ENCODE peak calls at places on chromosomes 13 and 19, in eight cellular contexts. G is fibroblast of pulmonary artery, F is AG09309, P is cardiac muscle cell, X is body of pancreas, Q is endothelial cell of umbilical vein, Y is PC-3, R is uterus. W is an unnamed sample.
A peak's percentile ranks its signal among the peaks of the same experiment; 100 is the strongest.

GRCh38 chr19:51002542-51003311 is 1.3 kb upstream of the KLK8 start:
- DNase-seq in G (no peak), F (no peak), P (peak; percentile 22), X (no peak), Q (no peak), Y (peak; percentile 70), R (no peak), W (peak; percentile 47)

GRCh38 chr13:21326155-21327030 is 132.7 kb downstream of the ZDHHC20 start:
- DNase-seq in G (peak; percentile 32), F (peak; percentile 29), P (peak; percentile 26), X (no peak), Q (peak; percentile 3), Y (no peak), R (peak; percentile 24), W (peak; percentile 51)

GRCh38 chr13:106373989-106374572 is 161.4 kb downstream of the EFNB2 start:
- DNase-seq in G (peak; percentile 77), F (peak; percentile 39), P (no peak), X (no peak), Q (peak; percentile 48), Y (no peak), R (peak; percentile 37), W (peak; percentile 90)

GRCh38 chr19:33810821-33811220 is 14.2 kb downstream of the KCTD15 start:
- DNase-seq in G (no peak), F (no peak), P (no peak), X (no peak), Q (no peak), Y (no peak), R (no peak), W (no peak)

GRCh38 chr19:10412257-10412977 is 7.9 kb upstream of the PDE4A start:
- DNase-seq in G (no peak), F (no peak), P (no peak), X (no peak), Q (no peak), Y (no peak), R (no peak), W (no peak)

GRCh38 chr19:54521022-54521859 is 18.6 kb downstream of the LAIR2 start:
- DNase-seq in G (no peak), F (no peak), P (no peak), X (no peak), Q (peak; percentile 37), Y (no peak), R (no peak), W (no peak)

GRCh38 chr13:111883571-111884343 is 183.2 kb upstream of the SOX1 start:
- DNase-seq in G (no peak), F (no peak), P (no peak), X (no peak), Q (no peak), Y (no peak), R (no peak), W (no peak)

GRCh38 chr19:54125713-54126112 is 10.2 kb downstream of the PRPF31 start:
- DNase-seq in G (no peak), F (no peak), P (no peak), X (no peak), Q (no peak), Y (no peak), R (no peak), W (no peak)

GRCh38 chr19:3046621-3047306 is 15.5 kb downstream of the TLE5 start:
- DNase-seq in G (peak; percentile 32), F (no peak), P (peak; percentile 51), X (peak; percentile 41), Q (no peak), Y (no peak), R (peak; percentile 89), W (no peak)

GRCh38 chr13:113748862-113749451 is 10.1 kb upstream of the TMEM255B start:
- DNase-seq in G (no peak), F (no peak), P (no peak), X (no peak), Q (no peak), Y (no peak), R (no peak), W (no peak)

GRCh38 chr19:49567722-49568454 is 12.5 kb downstream of the NOSIP start:
- DNase-seq in G (no peak), F (no peak), P (no peak), X (no peak), Q (no peak), Y (peak; percentile 29), R (no peak), W (peak; percentile 58)

GRCh38 chr19:17286742-17287141 is 5.0 kb downstream of the ANKLE1 start:
- DNase-seq in G (no peak), F (no peak), P (no peak), X (no peak), Q (no peak), Y (no peak), R (no peak), W (no peak)

GRCh38 chr13:41054919-41055619 is 6.2 kb upstream of the WBP4 start:
- DNase-seq in G (no peak), F (no peak), P (no peak), X (no peak), Q (no peak), Y (no peak), R (no peak), W (no peak)

GRCh38 chr13:112775791-112776279 is 86.0 kb downstream of the ATP11A start:
- DNase-seq in G (no peak), F (no peak), P (peak; percentile 36), X (no peak), Q (no peak), Y (no peak), R (no peak), W (no peak)

GRCh38 chr19:35911790-35912189 is 3.7 kb upstream of the TYROBP start:
- DNase-seq in G (no peak), F (no peak), P (no peak), X (peak; percentile 81), Q (no peak), Y (peak; percentile 81), R (no peak), W (no peak)

GRCh38 chr19:29045708-29046107 is 167.2 kb downstream of the UQCRFS1 start:
- DNase-seq in G (no peak), F (no peak), P (no peak), X (no peak), Q (no peak), Y (no peak), R (no peak), W (no peak)

GRCh38 chr19:10835089-10835753 is 791 bp downstream of the TMED1 start:
- DNase-seq in G (no peak), F (no peak), P (no peak), X (no peak), Q (peak; percentile 21), Y (peak; percentile 29), R (no peak), W (no peak)

GRCh38 chr13:93226623-93227279 is at the start of gene GPC6:
- DNase-seq in G (peak; percentile 97), F (peak; percentile 88), P (peak; percentile 89), X (no peak), Q (no peak), Y (peak; percentile 75), R (no peak), W (peak; percentile 94)

GRCh38 chr13:76976488-76976887 is 15.4 kb upstream of the CLN5 start:
- DNase-seq in G (no peak), F (no peak), P (no peak), X (no peak), Q (no peak), Y (no peak), R (no peak), W (peak; percentile 32)

GRCh38 chr19:32651729-32652140 is 23.2 kb downstream of the ANKRD27 start:
- DNase-seq in G (no peak), F (no peak), P (peak; percentile 70), X (no peak), Q (no peak), Y (no peak), R (no peak), W (no peak)

GRCh38 chr13:80900557-80900956 is 559.6 kb upstream of the SPRY2 start:
- DNase-seq in G (no peak), F (no peak), P (no peak), X (no peak), Q (no peak), Y (no peak), R (no peak), W (no peak)

GRCh38 chr13:72537400-72537780 is 190.0 kb downstream of the MZT1 start:
- DNase-seq in G (no peak), F (no peak), P (no peak), X (no peak), Q (no peak), Y (no peak), R (no peak), W (no peak)

GRCh38 chr13:98957731-98958442 is 20.0 kb downstream of the DOCK9 start:
- DNase-seq in G (no peak), F (no peak), P (no peak), X (no peak), Q (no peak), Y (no peak), R (no peak), W (no peak)
- TF ChIP-seq CTCF in G (no peak), F (no peak), P (no peak), X (no peak), Q (no peak), Y (no peak), R (no peak), W (no peak)

GRCh38 chr19:18429717-18430416 is 8.1 kb downstream of the ISYNA1 start:
- DNase-seq in G (no peak), F (no peak), P (no peak), X (no peak), Q (no peak), Y (no peak), R (peak; percentile 49), W (no peak)
- H3K4me3 ChIP-seq in G (no peak overlapping the region), F (no peak overlapping the region), P (peak overlapping the region; percentile 52), X (no peak overlapping the region), Q (no peak overlapping the region), Y (no peak overlapping the region), R (no peak overlapping the region), W (no peak overlapping the region)

DNA sequence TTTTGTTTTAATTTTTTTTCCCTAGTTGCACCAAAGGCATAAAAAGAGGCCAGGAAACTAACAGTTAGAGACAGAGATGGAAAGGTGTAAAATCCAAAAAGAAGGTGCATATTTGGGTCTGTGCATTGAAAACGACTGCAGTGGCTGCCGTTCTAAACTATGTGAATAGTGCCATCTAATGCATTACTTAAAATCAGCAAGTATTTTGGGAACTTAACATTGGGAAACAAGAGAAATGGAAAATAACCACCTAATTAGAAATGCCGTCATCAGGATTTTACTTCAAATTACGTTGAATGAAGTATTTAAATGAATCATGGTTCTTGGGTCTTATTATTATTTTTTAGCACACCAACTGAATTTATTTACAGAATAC is 189.5 kb upstream of the MIR17HG start:
- DNase-seq in G (peak; percentile 8), F (no peak), P (no peak), X (no peak), Q (no peak), Y (peak; percentile 15), R (no peak), W (no peak)
- TF ChIP-seq CTCF in G (no peak), F (no peak), P (no peak), X (peak; percentile 29), Q (no peak), Y (peak; percentile 39), R (no peak), W (no peak)

DNA sequence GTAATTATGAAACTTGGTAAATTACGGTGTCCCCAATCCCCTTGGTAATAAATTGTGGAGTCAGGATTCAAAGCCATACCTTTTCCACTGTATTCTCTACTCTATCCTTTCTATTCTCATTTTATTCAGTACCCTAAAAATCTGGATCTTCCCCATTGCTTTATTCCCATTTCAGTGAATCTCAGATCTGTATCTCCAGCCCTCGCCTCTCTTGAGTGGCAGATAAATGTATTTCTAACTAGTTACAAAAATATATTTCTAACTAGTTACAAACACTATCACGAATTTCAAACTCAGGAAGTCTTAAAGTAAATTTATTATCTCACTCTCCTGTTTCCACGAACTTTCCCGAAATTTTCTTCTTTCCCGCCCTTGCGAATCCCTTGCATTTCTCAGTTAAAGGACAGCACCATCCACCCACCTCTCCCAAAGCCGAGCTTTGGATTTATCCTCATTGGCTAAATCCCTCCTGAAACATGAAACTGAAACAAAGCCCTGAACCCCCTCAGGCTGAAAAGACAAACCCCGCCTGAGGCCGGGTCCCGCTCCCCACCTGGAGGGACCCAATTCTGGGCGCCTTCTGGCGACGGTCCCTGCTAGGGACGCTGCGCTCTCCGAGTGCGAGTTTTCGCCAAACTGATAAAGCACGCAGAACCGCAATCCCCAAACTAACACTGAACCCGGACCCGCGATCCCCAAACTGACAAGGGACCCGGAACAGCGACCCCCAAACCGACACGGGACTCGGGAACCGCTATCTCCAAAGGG is 164.3 kb upstream of the PABPC3 start:
- DNase-seq in G (no peak), F (no peak), P (peak; percentile 3), X (no peak), Q (no peak), Y (no peak), R (no peak), W (no peak)
- H3K4me3 ChIP-seq in G (no peak overlapping the region), F (no peak overlapping the region), P (peak overlapping the region; percentile 10), X (no peak overlapping the region), Q (no peak overlapping the region), Y (no peak overlapping the region), R (no peak overlapping the region), W (no peak overlapping the region)